ENCODE peak calls at places on chromosomes 3 and 15, in five cellular contexts. S is Peyer's patch, W is DND-41, B is sigmoid colon, X is heart left ventricle. G is an unnamed sample.
A peak's percentile ranks its signal among the peaks of the same experiment; 100 is the strongest.

GRCh38 chr3:170967682-170968081 is 58.8 kb downstream of the SLC2A2 start:
- DNase-seq in B (no peak), S (no peak), X (no peak), W (no peak), G (no peak)

GRCh38 chr3:18900994-18901393 is 247.3 kb upstream of the KCNH8 start:
- DNase-seq in B (no peak), W (no peak), S (no peak), X (no peak), G (peak; percentile 34)

GRCh38 chr15:33083232-33084006 is 111.1 kb downstream of the FMN1 start:
- DNase-seq in W (no peak), X (no peak), B (no peak), S (no peak), G (no peak)

GRCh38 chr3:126415661-126416591 is 21.2 kb downstream of the CFAP100 start:
- DNase-seq in W (no peak), B (peak; percentile 56), S (no peak), X (no peak), G (no peak)

GRCh38 chr15:71115567-71116351 is 488 bp downstream of the THSD4 start:
- DNase-seq in X (peak; percentile 60), S (peak; percentile 72), W (no peak), B (no peak), G (peak; percentile 46)

GRCh38 chr3:73868688-73869315 is 244.1 kb upstream of the PDZRN3 start:
- DNase-seq in B (no peak), S (no peak), X (peak; percentile 26), W (peak; percentile 6), G (no peak)

GRCh38 chr3:175307642-175308041 is 448.5 kb downstream of the NAALADL2 start:
- DNase-seq in S (no peak), X (no peak), W (no peak), B (no peak), G (no peak)

GRCh38 chr3:4786431-4786830 is 192.8 kb upstream of the BHLHE40 start:
- DNase-seq in X (no peak), W (no peak), S (no peak), B (no peak), G (no peak)

GRCh38 chr3:98972155-98972554 is 70.7 kb upstream of the DCBLD2 start:
- DNase-seq in B (no peak), W (no peak), S (no peak), X (no peak), G (no peak)

GRCh38 chr3:29679967-29680366 is 399.1 kb downstream of the RBMS3 start:
- DNase-seq in W (no peak), X (no peak), S (no peak), B (no peak), G (no peak)

GRCh38 chr3:172751188-172751571 is 654 bp downstream of the ECT2 start:
- DNase-seq in W (no peak), X (no peak), S (no peak), B (no peak), G (peak; percentile 46)

DNA sequence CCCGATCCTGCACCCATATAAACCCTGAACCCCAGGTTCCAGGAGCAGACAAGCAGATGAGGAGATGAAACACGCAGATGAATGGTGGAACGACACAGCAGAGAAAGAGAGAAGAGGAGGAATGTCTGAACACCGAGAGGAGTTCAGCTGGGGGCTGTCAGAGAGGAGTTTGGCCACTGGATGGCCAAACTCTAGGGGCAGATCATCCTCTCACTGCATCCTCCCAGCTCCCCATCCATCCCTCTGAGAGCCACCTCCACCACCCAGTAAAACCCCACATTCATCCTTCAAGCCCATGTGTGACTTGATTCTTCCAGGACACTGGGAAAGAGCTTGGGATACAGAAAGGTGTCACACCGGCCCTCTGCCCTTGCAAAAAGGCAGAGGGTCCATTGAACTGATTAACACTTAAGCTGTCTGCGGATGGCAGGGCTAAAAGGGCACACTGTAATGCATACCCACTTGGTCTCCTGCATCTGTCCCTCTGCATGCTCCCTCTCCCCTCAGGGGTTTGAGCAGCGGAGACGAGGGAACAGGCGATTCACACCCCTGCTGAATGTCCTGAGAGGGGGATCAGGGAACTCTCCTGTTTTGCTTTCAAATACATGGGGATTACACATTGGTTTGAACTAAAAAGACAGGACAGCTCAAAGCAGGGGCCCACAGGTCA is 53.8 kb downstream of the TMED3 start:
- DNase-seq in W (no peak), X (no peak), B (no peak), S (no peak), G (no peak)
- TF ChIP-seq CTCF in W (no peak), X (no peak), B (no peak), S (no peak), G (no peak)

GRCh38 chr3:9400626-9401025 is 3.2 kb downstream of the SETD5 start:
- DNase-seq in W (no peak), S (no peak), X (no peak), B (no peak), G (no peak)
- H3K4me3 ChIP-seq in W (peak overlapping the region; percentile 87), S (no peak overlapping the region), X (peak overlapping the region; percentile 88), B (no peak overlapping the region), G (peak overlapping the region; percentile 92)

DNA sequence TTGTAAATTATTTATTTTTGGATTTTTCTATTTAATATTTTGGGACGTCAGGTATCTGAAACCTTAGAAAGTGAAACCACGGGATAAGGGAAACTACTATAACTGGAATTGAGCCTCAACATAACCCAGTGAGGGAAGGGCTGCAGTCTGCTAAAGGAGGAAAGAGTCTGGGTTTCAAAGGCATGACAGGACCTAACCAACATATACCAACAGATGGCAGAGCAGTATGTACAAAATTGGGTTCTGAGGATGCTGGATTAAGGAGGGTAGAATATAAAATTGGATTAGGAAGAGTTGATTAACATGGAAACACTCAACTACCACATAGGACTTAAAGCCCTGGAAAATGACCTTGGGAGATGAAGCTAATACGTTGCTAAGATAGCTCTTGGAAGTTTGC is 603.5 kb downstream of the MECOM start:
- DNase-seq in X (no peak), S (no peak), B (no peak), W (no peak), G (no peak)
- TF ChIP-seq CTCF in X (no peak), S (no peak), B (no peak), W (no peak), G (no peak)

DNA sequence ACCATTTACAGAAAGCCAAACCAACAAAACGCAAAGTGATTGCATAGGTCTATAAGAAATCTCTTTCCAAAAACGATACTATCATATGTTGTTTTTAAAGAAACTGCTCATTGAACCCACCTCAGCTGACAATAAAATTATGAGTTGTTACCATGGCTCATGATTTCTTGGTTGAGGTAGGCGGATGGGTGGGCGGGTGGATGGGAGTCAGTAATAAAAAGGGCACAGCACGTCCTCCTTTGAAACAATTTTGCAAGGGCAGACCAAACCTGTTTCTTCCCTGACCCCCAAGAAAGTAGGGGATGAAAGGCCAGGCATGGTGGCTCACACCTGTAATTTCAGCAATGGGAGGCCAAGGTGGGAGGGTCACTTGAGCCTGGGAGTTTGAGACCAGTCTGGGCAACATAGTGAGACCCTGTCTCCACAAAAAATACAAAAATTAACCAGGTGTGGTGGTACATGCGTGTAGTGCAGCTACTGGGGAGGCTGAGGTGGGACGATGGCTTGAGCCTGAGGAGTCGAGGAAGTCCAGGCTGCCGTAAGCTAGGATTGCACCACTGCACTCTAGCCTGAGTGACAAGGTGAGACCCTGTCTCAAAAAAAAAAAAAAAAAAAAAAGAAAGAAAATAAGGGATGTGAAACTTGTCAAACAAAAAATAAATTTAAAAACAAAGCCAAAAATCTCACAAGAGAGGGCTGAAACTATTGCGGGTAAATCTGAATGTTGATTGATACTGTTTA is 2.1 kb downstream of the ABHD10 start:
- DNase-seq in S (no peak), X (no peak), B (no peak), W (no peak), G (no peak)
- H3K4me3 ChIP-seq in S (no peak overlapping the region), X (no peak overlapping the region), B (no peak overlapping the region), W (peak overlapping the region; percentile 91), G (no peak overlapping the region)

DNA sequence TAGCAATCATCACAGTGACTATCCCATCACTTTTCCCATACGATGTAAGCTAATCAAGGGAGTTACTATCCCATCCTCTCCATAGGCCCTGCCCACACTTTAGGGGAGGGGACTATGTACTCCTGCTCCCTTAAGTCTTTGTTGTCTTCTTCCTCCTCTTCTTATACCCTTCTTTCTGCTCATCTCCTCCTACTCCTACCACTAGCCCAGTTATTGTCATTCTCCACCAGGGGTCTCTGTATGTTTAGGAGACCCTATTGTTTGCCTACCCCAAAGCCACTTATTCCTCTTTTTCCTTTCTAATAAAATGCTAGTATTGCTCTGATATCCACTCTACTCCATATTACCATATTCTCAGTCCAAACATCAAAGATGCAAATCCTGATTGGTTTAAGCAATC is 27.8 kb downstream of the STAC start:
- DNase-seq in X (no peak), B (no peak), S (no peak), W (no peak), G (no peak)
- TF ChIP-seq CTCF in X (peak; percentile 13), B (no peak), S (no peak), W (peak; percentile 46), G (peak; percentile 4)

DNA sequence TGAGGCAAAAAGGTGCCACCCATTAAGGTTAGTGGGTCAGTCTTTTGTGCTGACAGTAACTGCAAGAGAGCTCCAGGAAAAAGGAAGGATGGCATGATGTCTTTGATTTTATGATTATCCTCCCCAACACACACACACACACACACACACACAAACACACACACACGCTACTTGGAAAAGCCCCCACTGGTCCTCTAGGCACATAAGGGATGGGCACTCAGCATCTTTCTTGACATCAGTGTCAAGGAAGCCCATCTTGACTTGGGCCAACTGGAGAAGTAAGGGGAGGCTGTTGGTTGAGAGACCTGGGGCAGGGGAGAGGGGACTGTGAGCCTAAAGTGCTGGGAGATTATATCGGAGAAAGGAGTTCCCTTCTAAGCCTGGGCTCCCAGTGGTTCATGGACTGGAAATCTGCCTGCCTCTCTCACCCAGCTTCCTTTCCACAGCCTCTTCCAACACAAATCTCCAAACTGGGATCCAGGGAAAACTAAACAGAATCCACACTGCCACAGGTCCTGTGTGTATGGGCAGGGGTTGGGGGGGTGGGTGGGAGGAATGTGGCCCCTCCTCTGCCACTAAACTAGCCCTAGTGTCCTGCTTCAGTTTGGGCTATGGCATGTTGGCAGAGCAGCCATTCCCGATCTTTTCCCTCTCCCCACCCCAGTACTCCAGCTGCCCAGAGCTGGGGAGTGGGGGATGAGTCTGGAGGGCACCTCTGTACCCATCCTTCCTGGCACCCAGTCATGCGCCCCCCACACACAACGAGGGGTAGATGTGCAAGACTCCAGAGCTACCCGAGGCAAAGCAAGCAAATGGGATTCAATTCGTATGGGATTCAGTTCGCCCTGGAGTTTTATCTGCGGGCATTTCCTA is 1.6 kb downstream of the AMOTL2 start:
- DNase-seq in W (no peak), X (no peak), S (no peak), B (peak; percentile 66), G (no peak)
- H3K4me3 ChIP-seq in W (no peak overlapping the region), X (peak overlapping the region; percentile 73), S (peak overlapping the region; percentile 49), B (peak overlapping the region; percentile 75), G (no peak overlapping the region)

DNA sequence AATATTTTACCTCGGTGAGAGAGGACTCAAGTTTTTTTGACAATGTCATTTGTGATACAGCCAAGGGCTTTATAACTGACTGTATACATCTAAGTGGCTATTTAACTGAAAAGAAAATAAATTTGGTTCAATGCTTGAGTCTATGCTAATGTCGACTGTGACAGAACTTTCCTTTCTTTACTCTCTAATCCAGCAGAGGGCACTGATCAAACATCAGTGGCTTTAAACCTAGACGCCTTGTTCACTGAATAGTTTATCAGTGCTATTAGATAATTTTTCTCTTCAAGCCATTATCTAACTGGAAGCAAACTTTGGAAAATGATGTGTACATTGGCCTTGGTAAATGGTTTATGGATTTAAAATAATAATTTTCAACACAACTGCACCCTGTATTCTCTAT is 285.1 kb downstream of the CHL1 start:
- DNase-seq in B (no peak), W (no peak), X (no peak), S (no peak), G (peak; percentile 11)
- TF ChIP-seq CTCF in B (no peak), W (peak; percentile 17), X (no peak), S (no peak), G (peak; percentile 23)

GRCh38 chr15:78434134-78434533 is 3.9 kb upstream of the IREB2 start:
- DNase-seq in W (no peak), S (no peak), B (no peak), X (no peak), G (no peak)
- H3K4me3 ChIP-seq in W (no peak overlapping the region), S (no peak overlapping the region), B (no peak overlapping the region), X (no peak overlapping the region), G (no peak overlapping the region)

G was measured in GM12865.